ENCODE peak calls at places on chromosomes 12 and 14, in eight cellular contexts. C is C1 segment of cervical spinal cord; O is HFFc6; X is activated naive CD4-positive, alpha-beta T cell; I is NCI-H2107; M is iPS-NIHi11; A is RPMI8226; B is left ventricle myocardium inferior. N is an unnamed sample.
A peak's percentile ranks its signal among the peaks of the same experiment; 100 is the strongest.

GRCh38 chr14:33846100-33846824 is 104.6 kb downstream of the EGLN3 start:
- DNase-seq in C (no peak), O (no peak), X (no peak), I (no peak), M (no peak), A (no peak), B (no peak), N (no peak)

GRCh38 chr12:67193705-67194104 is 75.5 kb upstream of the CAND1 start:
- DNase-seq in C (no peak), O (no peak), X (no peak), I (no peak), M (peak; percentile 60), A (peak; percentile 36), B (no peak), N (no peak)

GRCh38 chr12:13368971-13369370 is 172.4 kb downstream of the EMP1 start:
- DNase-seq in C (no peak), O (no peak), X (no peak), I (no peak), M (no peak), A (no peak), B (no peak), N (no peak)

GRCh38 chr14:85281921-85282320 is 248.0 kb upstream of the FLRT2 start:
- DNase-seq in C (no peak), O (no peak), X (no peak), I (no peak), M (no peak), A (no peak), B (no peak), N (no peak)

GRCh38 chr14:71130491-71131179 is 223.4 kb downstream of the PCNX1 start:
- DNase-seq in C (no peak), O (peak; percentile 87), X (no peak), I (no peak), M (no peak), A (no peak), B (no peak), N (no peak)

GRCh38 chr12:72141381-72141780 is 130.8 kb upstream of the TRHDE start:
- DNase-seq in C (no peak), O (peak; percentile 25), X (no peak), I (no peak), M (no peak), A (peak; percentile 16), B (no peak), N (no peak)

GRCh38 chr12:108573310-108573709 is 10.9 kb downstream of the ISCU start:
- DNase-seq in C (no peak), O (no peak), X (no peak), I (no peak), M (no peak), A (no peak), B (no peak), N (no peak)

GRCh38 chr14:70098257-70098809 is 90.4 kb downstream of the SLC8A3 start:
- DNase-seq in C (no peak), O (no peak), X (no peak), I (no peak), M (no peak), A (no peak), B (no peak), N (no peak)

GRCh38 chr12:47231456-47231855 is 151.7 kb upstream of the AMIGO2 start:
- DNase-seq in C (no peak), O (no peak), X (no peak), I (no peak), M (no peak), A (no peak), B (no peak), N (no peak)

GRCh38 chr14:30521899-30522736 is 36.8 kb upstream of the G2E3 start:
- DNase-seq in C (no peak), O (peak; percentile 22), X (no peak), I (peak; percentile 56), M (peak; percentile 26), A (peak; percentile 14), B (no peak), N (no peak)

GRCh38 chr12:107415834-107416233 is 269.8 kb upstream of the PWP1 start:
- DNase-seq in C (no peak), O (peak; percentile 49), X (no peak), I (no peak), M (no peak), A (no peak), B (no peak), N (no peak)

GRCh38 chr12:12081836-12082497 is 11.2 kb downstream of the BCL2L14 start:
- DNase-seq in C (no peak), O (peak; percentile 51), X (no peak), I (no peak), M (peak; percentile 38), A (peak; percentile 38), B (no peak), N (no peak)

GRCh38 chr14:72471346-72471745 is 422.6 kb downstream of the DPF3 start:
- DNase-seq in C (no peak), O (no peak), X (no peak), I (no peak), M (no peak), A (no peak), B (no peak), N (no peak)

GRCh38 chr12:8554451-8555195 is 13.9 kb upstream of the CLEC4E start:
- DNase-seq in C (no peak), O (no peak), X (no peak), I (no peak), M (peak; percentile 17), A (no peak), B (no peak), N (no peak)

GRCh38 chr14:99758121-99758871 is 34.9 kb upstream of the EML1 start:
- DNase-seq in C (no peak), O (peak; percentile 98), X (no peak), I (no peak), M (peak; percentile 69), A (no peak), B (no peak), N (no peak)

GRCh38 chr12:47551426-47551851 is 154.4 kb downstream of the RPAP3 start:
- DNase-seq in C (no peak), O (peak; percentile 49), X (no peak), I (no peak), M (no peak), A (no peak), B (no peak), N (no peak)

GRCh38 chr12:53219956-53220856 is 11.8 kb downstream of the RARG start:
- DNase-seq in C (no peak), O (peak; percentile 71), X (peak; percentile 68), I (no peak), M (peak; percentile 69), A (peak; percentile 86), B (peak; percentile 71), N (no peak)

GRCh38 chr14:33765251-33765650 is 185.6 kb downstream of the EGLN3 start:
- DNase-seq in C (no peak), O (no peak), X (no peak), I (no peak), M (peak; percentile 82), A (no peak), B (peak; percentile 19), N (no peak)

GRCh38 chr14:99412122-99413061 is 68.3 kb downstream of the SETD3 start:
- DNase-seq in C (no peak), O (no peak), X (no peak), I (no peak), M (peak; percentile 56), A (no peak), B (no peak), N (no peak)

GRCh38 chr12:109203480-109203879 is 87.1 kb downstream of the ACACB start:
- DNase-seq in C (no peak), O (no peak), X (no peak), I (no peak), M (no peak), A (no peak), B (no peak), N (peak; percentile 10)

GRCh38 chr12:121712462-121713256 is at the start of gene TMEM120B:
- DNase-seq in C (peak; percentile 81), O (peak; percentile 63), X (peak; percentile 66), I (peak; percentile 73), M (peak; percentile 94), A (peak; percentile 82), B (peak; percentile 86), N (peak; percentile 73)

GRCh38 chr12:110180591-110181005 is 56.4 kb downstream of the IFT81 start:
- DNase-seq in C (no peak), O (peak; percentile 58), X (no peak), I (no peak), M (no peak), A (no peak), B (no peak), N (no peak)

GRCh38 chr14:65792208-65792905 is 379.8 kb downstream of the FUT8 start:
- DNase-seq in C (no peak), O (peak; percentile 73), X (no peak), I (no peak), M (no peak), A (no peak), B (no peak), N (no peak)

GRCh38 chr14:20857630-20858261 is 33.4 kb upstream of the RNASE3 start:
- DNase-seq in C (peak; percentile 47), O (peak; percentile 35), X (peak; percentile 58), I (peak; percentile 18), M (peak; percentile 72), A (peak; percentile 57), B (peak; percentile 55), N (peak; percentile 30)

GRCh38 chr12:76810690-76811434 is 46.9 kb downstream of the ZDHHC17 start:
- DNase-seq in C (no peak), O (no peak), X (no peak), I (no peak), M (no peak), A (no peak), B (no peak), N (no peak)

GRCh38 chr12:29782821-29783772 is 645 bp downstream of the TMTC1 start:
- DNase-seq in C (no peak), O (no peak), X (no peak), I (peak; percentile 32), M (peak; percentile 69), A (peak; percentile 37), B (peak; percentile 53), N (peak; percentile 66)

GRCh38 chr12:54141534-54142475 is 47.0 kb downstream of the SMUG1 start:
- DNase-seq in C (no peak), O (peak; percentile 36), X (no peak), I (no peak), M (no peak), A (no peak), B (no peak), N (peak; percentile 43)

GRCh38 chr12:117854339-117855012 is 114.3 kb downstream of the KSR2 start:
- DNase-seq in C (no peak), O (peak; percentile 48), X (peak; percentile 5), I (peak; percentile 57), M (peak; percentile 74), A (peak; percentile 69), B (no peak), N (no peak)

GRCh38 chr12:107564946-107565345 is 120.7 kb upstream of the PWP1 start:
- DNase-seq in C (no peak), O (no peak), X (no peak), I (no peak), M (peak; percentile 57), A (peak; percentile 5), B (no peak), N (no peak)

N was measured in gastrocnemius medialis.